ENCODE peak calls at places on chromosomes 6 and 20, in nine cellular contexts. E is left lung; Z is Panc1; M is H1; X is tibial artery; Y is lung; T is heart left ventricle; D is suprapubic skin; W is CD8-positive, alpha-beta T cell. Q is an unnamed sample.

GRCh38 chr20:23492292-23492691 is 1.4 kb downstream of the CST8 start:
- DNase-seq in E (no peak), Z (no peak), M (no peak), X (no peak), Y (no peak), T (no peak), D (no peak), W (no peak), Q (no peak)

GRCh38 chr6:30814137-30815084 is 69.9 kb upstream of the DDR1 start:
- DNase-seq in E (peak; percentile 65), Z (no peak), M (no peak), X (peak; percentile 57), Y (no peak), T (no peak), D (no peak), W (peak; percentile 41), Q (no peak)

GRCh38 chr6:134502614-134503541 is 185.0 kb upstream of the SGK1 start:
- DNase-seq in E (no peak), Z (no peak), M (no peak), X (no peak), Y (no peak), T (no peak), D (no peak), W (no peak), Q (no peak)

GRCh38 chr6:20454201-20454824 is 52.6 kb downstream of the E2F3 start:
- DNase-seq in E (no peak), Z (no peak), M (no peak), X (no peak), Y (no peak), T (no peak), D (no peak), W (no peak), Q (no peak)

GRCh38 chr6:109653264-109653663 is 37.7 kb downstream of the AK9 start:
- DNase-seq in E (no peak), Z (no peak), M (no peak), X (no peak), Y (no peak), T (no peak), D (no peak), W (no peak), Q (no peak)

GRCh38 chr6:154441995-154442310 is 68.5 kb downstream of the CNKSR3 start:
- DNase-seq in E (no peak), Z (no peak), M (no peak), X (no peak), Y (no peak), T (no peak), D (no peak), W (no peak), Q (no peak)

GRCh38 chr20:49909499-49910339 is 5.6 kb downstream of the SPATA2 start:
- DNase-seq in E (no peak), Z (no peak), M (no peak), X (no peak), Y (no peak), T (no peak), D (no peak), W (no peak), Q (peak; percentile 50)

GRCh38 chr20:61932199-61932592 is 133.5 kb downstream of the TAF4 start:
- DNase-seq in E (no peak), Z (no peak), M (peak; percentile 36), X (peak; percentile 9), Y (no peak), T (no peak), D (peak; percentile 34), W (no peak), Q (peak; percentile 1)

GRCh38 chr6:167143041-167143440 is 14.7 kb downstream of the GPR31 start:
- DNase-seq in E (no peak), Z (no peak), M (no peak), X (no peak), Y (no peak), T (no peak), D (no peak), W (no peak), Q (no peak)
- H3K4me1 ChIP-seq in E (no peaks in the 10 kb centered on the region), Z (no peaks in the 10 kb centered on the region), M (peaks cover 25% of the 10 kb centered on the region), X (no peaks in the 10 kb centered on the region), Y (no peaks in the 10 kb centered on the region), T (no peaks in the 10 kb centered on the region), D (peaks cover 5% of the 10 kb centered on the region), W (no peaks in the 10 kb centered on the region), Q (no peaks in the 10 kb centered on the region)

GRCh38 chr20:41167118-41167470 is 29.8 kb downstream of the PLCG1 start:
- DNase-seq in E (peak; percentile 16), Z (no peak), M (no peak), X (no peak), Y (no peak), T (no peak), D (no peak), W (no peak), Q (no peak)

GRCh38 chr20:41167481-41168253 is 30.3 kb downstream of the PLCG1 start:
- DNase-seq in E (peak; percentile 21), Z (no peak), M (no peak), X (no peak), Y (no peak), T (no peak), D (no peak), W (no peak), Q (no peak)

GRCh38 chr20:41168281-41169183 is 31.2 kb downstream of the PLCG1 start:
- DNase-seq in E (peak; percentile 27), Z (no peak), M (no peak), X (peak; percentile 18), Y (no peak), T (no peak), D (peak; percentile 73), W (no peak), Q (peak; percentile 6)

GRCh38 chr20:41165001-41165882 is 27.9 kb downstream of the PLCG1 start:
- DNase-seq in E (no peak), Z (no peak), M (no peak), X (no peak), Y (no peak), T (no peak), D (no peak), W (no peak), Q (no peak)

DNA sequence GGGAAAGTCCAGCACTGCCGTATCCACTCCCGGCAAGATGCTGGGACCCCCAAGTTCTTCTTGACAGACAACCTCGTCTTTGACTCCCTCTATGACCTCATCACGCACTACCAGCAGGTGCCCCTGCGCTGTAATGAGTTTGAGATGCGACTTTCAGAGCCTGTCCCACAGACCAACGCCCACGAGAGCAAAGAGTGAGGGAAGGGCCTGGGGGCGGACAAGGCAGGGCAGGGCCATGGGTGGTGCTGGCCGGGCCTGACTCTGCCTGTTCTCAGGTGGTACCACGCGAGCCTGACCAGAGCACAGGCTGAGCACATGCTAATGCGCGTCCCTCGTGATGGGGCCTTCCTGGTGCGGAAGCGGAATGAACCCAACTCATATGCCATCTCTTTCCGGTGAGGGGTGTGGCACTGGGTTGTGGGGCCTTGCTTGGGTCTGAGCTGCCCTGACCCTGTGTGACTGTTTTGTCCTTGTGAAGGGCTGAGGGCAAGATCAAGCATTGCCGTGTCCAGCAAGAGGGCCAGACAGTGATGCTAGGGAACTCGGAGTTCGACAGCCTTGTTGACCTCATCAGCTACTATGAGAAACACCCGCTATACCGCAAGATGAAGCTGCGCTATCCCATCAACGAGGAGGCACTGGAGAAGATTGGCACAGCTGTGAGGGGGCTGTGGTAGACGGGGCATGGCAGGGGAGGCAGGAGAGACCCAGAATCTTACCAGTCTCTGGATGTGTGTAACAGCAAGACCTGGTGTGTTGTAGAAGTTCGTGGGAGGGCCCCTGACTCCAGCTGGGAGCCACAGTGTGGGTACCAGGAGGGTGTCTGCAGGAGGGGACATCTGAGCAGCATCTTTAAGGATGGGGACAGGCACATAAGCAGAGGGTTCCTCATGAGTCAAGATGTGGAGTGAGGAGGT is 29.1 kb downstream of the PLCG1 start:
- DNase-seq in E (peak; percentile 28), Z (no peak), M (no peak), X (no peak), Y (no peak), T (no peak), D (no peak), W (no peak), Q (no peak)
- TF ChIP-seq CTCF in E (no peak), Z (no peak), M (no peak), X (no peak), Y (no peak), T (no peak), D (no peak), W (no peak), Q (no peak)

DNA sequence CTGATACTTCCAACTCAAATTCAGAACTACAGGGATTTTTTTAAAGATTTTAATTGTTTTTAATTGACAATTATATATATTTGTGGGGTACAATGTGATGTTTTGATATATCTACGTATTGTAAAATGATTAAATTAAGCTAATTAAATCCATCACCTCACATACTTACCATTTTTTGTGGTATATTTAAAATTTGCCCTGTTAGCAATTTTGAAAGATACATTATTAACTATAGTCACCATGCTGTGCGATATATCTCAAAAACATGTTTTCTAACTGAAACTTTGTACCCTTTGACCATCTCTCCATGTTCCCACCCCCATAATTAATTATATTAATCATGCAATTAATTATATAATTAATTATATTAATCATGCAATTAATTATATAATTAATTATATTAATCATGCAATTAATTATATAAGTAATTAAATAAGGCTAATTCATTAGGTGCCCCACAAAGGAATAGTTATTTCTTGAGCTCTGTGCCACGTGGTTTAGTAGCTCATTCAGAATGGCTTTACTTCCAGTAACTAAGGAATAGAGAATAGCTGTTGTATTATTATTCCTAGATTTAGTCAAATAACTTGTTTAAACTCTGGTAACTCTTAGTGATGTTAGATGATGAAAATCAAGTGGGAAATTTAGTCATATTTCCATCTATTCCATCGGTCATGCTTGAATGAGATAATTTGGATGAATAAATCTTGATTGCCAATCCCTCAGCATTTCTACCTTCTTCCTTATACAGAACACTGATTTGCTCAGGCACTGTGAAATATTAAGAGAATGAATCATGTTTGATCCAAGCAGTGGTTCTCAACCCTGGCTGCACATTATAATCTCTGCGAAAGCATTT is 25.1 kb downstream of the LOC128125822 start:
- DNase-seq in E (no peak), Z (no peak), M (no peak), X (no peak), Y (no peak), T (no peak), D (no peak), W (no peak), Q (no peak)
- H3K4me3 ChIP-seq in E (peak overlapping the region; percentile 31), Z (peak overlapping the region; percentile 51), M (peak overlapping the region; percentile 48), X (no peak overlapping the region), Y (no peak overlapping the region), T (peak overlapping the region; percentile 47), D (peak overlapping the region; percentile 57), W (peak overlapping the region; percentile 55), Q (peak overlapping the region; percentile 95)

GRCh38 chr20:53939554-53940355 is 130.6 kb downstream of the BCAS1 start:
- DNase-seq in E (peak; percentile 93), Z (peak; percentile 96), M (peak; percentile 92), X (peak; percentile 93), Y (peak; percentile 91), T (peak; percentile 92), D (peak; percentile 96), W (peak; percentile 53), Q (peak; percentile 92)

GRCh38 chr20:53937330-53937729 is 133.1 kb downstream of the BCAS1 start:
- DNase-seq in E (no peak), Z (no peak), M (peak; percentile 17), X (no peak), Y (no peak), T (no peak), D (peak; percentile 20), W (no peak), Q (no peak)

GRCh38 chr20:53940356-53940694 is 130.1 kb downstream of the BCAS1 start:
- DNase-seq in E (no peak), Z (no peak), M (peak; percentile 40), X (no peak), Y (no peak), T (no peak), D (no peak), W (no peak), Q (no peak)

GRCh38 chr20:53938739-53939138 is 131.7 kb downstream of the BCAS1 start:
- DNase-seq in E (no peak), Z (no peak), M (peak; percentile 28), X (no peak), Y (no peak), T (no peak), D (no peak), W (no peak), Q (no peak)

DNA sequence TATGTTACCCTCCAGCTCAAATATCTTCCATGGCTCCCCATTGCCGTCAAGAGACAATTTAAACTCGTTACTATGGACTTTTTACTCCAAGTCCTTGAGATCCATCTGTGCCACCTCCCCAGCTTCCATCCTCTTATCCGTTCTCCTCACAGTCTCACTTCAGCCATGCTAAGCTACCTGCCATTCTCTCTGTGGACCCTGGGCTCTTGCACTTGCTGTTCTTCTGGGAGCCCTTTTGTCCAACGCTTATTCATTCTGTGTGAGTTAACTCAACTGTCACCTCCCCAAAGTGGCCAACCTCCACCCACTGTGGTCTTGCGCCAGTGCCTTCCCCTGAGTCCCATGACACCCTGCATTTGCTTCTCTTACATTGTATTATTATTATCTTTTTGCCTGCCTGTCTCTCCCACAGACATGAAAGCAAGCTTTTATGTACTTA is 132.4 kb downstream of the BCAS1 start:
- DNase-seq in E (no peak), Z (no peak), M (peak; percentile 22), X (no peak), Y (no peak), T (no peak), D (no peak), W (no peak), Q (no peak)
- H3K4me1 ChIP-seq in E (peaks cover 25% of the 10 kb centered on the region), Z (peaks cover 62% of the 10 kb centered on the region), M (peaks cover 20% of the 10 kb centered on the region), X (no peaks in the 10 kb centered on the region), Y (peaks cover 19% of the 10 kb centered on the region), T (peaks cover 49% of the 10 kb centered on the region), D (peaks cover 39% of the 10 kb centered on the region), W (peaks cover 40% of the 10 kb centered on the region), Q (peaks cover 30% of the 10 kb centered on the region)

Q was measured in BE2C.